ENCODE peak calls at places on chromosomes 16 and 17, in seven cellular contexts. I is hepatocyte, T is PC-9, F is GM23248, K is SK-N-SH, Y is MM.1S, S is OCI-LY7. B is an unnamed sample. For H3K9me2, H3K4me1 and H3K9me3, the result is how much of the 10 kb centered on the place peaks cover.

GRCh38 chr17:561118-561517 is 153.5 kb downstream of the VPS53 start:
- DNase-seq in T (no peak), K (no peak), S (no peak), Y (no peak), F (peak), I (no peak), B (no peak)

GRCh38 chr17:80443916-80444708 is 29.1 kb downstream of the ENDOV start:
- DNase-seq in Y (no peak), I (no peak), K (peak), T (no peak), F (no peak), S (no peak), B (no peak)

GRCh38 chr16:2774161-2774891 is 2.8 kb downstream of the ELOB start:
- DNase-seq in T (no peak), I (no peak), F (no peak), K (no peak), Y (no peak), S (no peak), B (no peak)

GRCh38 chr17:7561028-7561575 is 617 bp upstream of the SENP3 start:
- DNase-seq in Y (peak), S (peak), K (peak), I (peak), T (peak), F (peak), B (peak)

GRCh38 chr17:43125967-43126910 is 1.1 kb upstream of the BRCA1 start:
- DNase-seq in K (peak), Y (peak), S (no peak), I (no peak), F (no peak), T (no peak), B (no peak)

GRCh38 chr17:73192219-73192893 is 499 bp upstream of the COG1 start:
- DNase-seq in K (peak), S (peak), T (peak), Y (peak), I (peak), F (peak), B (peak)

GRCh38 chr17:73279704-73280103 is 18.0 kb upstream of the CPSF4L start:
- DNase-seq in I (no peak), T (no peak), K (no peak), S (no peak), F (no peak), Y (no peak), B (no peak)

GRCh38 chr17:7034955-7035590 is 742 bp upstream of the SLC16A13 start:
- DNase-seq in S (peak), T (no peak), K (no peak), F (no peak), I (no peak), Y (peak), B (peak)

GRCh38 chr16:1788095-1788707 is 5.3 kb downstream of the IGFALS start:
- DNase-seq in Y (no peak), S (no peak), I (no peak), K (no peak), T (no peak), F (no peak), B (no peak)

GRCh38 chr17:50667259-50668024 is 32.8 kb downstream of the ABCC3 start:
- DNase-seq in Y (no peak), F (no peak), I (no peak), S (no peak), T (no peak), K (no peak), B (no peak)

GRCh38 chr16:24085665-24086064 is 170.5 kb upstream of the CACNG3 start:
- DNase-seq in Y (no peak), S (no peak), K (no peak), F (no peak), T (no peak), I (no peak), B (no peak)

GRCh38 chr17:54220829-54221228 is 398.1 kb downstream of the KIF2B start:
- DNase-seq in F (no peak), I (no peak), T (no peak), K (no peak), Y (no peak), S (no peak), B (no peak)

GRCh38 chr17:42337442-42337841 is 49.1 kb downstream of the STAT5A start:
- DNase-seq in S (no peak), Y (no peak), K (no peak), T (no peak), I (no peak), F (peak), B (peak)

GRCh38 chr16:51937771-51938170 is 609.2 kb downstream of the TOX3 start:
- DNase-seq in K (no peak), F (no peak), I (no peak), T (no peak), Y (no peak), S (no peak), B (no peak)

GRCh38 chr17:3712811-3713463 is 10.8 kb upstream of the HASPIN start:
- DNase-seq in I (no peak), F (no peak), K (no peak), T (no peak), S (no peak), Y (no peak), B (no peak)

GRCh38 chr16:17379121-17379571 is 91.6 kb downstream of the XYLT1 start:
- DNase-seq in S (no peak), K (peak), I (peak), Y (no peak), F (peak), T (no peak), B (no peak)

GRCh38 chr16:62105244-62105643 is 69.0 kb upstream of the CDH8 start:
- DNase-seq in Y (no peak), T (no peak), I (no peak), K (no peak), F (no peak), S (no peak), B (no peak)

GRCh38 chr16:53542283-53542682 is 39.3 kb upstream of the AKTIP start:
- DNase-seq in T (no peak), F (no peak), S (no peak), I (no peak), K (no peak), Y (no peak), B (no peak)

GRCh38 chr16:81061307-81061640 is 15.8 kb downstream of the C16orf46 start:
- DNase-seq in I (no peak), S (no peak), Y (no peak), K (no peak), T (no peak), F (no peak), B (no peak)

GRCh38 chr17:43713494-43714162 is 45.0 kb downstream of the SOST start:
- DNase-seq in S (no peak), Y (peak), T (peak), F (peak), I (peak), K (peak), B (no peak)

GRCh38 chr17:27038676-27039075 is 255.2 kb upstream of the WSB1 start:
- DNase-seq in Y (no peak), K (peak), S (peak), T (no peak), F (no peak), I (no peak), B (peak)

GRCh38 chr16:88804552-88805339 is 1.2 kb downstream of the CDT1 start:
- DNase-seq in Y (peak), S (peak), F (peak), K (peak), T (peak), I (peak), B (peak)

GRCh38 chr16:77782694-77783093 is 5.7 kb upstream of the VAT1L start:
- DNase-seq in S (peak), K (peak), T (no peak), F (peak), I (no peak), Y (no peak), B (peak)

GRCh38 chr17:57104461-57105175 is 19.6 kb downstream of the AKAP1 start:
- DNase-seq in I (no peak), F (peak), Y (no peak), S (no peak), K (no peak), T (no peak), B (no peak)

GRCh38 chr16:60107467-60107866 is 1373.4 kb upstream of the GOT2 start:
- DNase-seq in K (no peak), S (no peak), F (no peak), I (no peak), Y (no peak), T (no peak), B (no peak)

GRCh38 chr17:8413938-8414337 is 16.3 kb upstream of the RNF222 start:
- DNase-seq in I (no peak), F (no peak), Y (no peak), S (no peak), K (no peak), T (no peak), B (no peak)

GRCh38 chr17:46039592-46040186 is 40.6 kb downstream of the STH start:
- DNase-seq in K (no peak), T (no peak), I (no peak), Y (no peak), S (no peak), F (no peak), B (no peak)

GRCh38 chr17:41580651-41581365 is 5.9 kb downstream of the KRT14 start:
- DNase-seq in S (no peak), I (no peak), F (peak), T (peak), K (no peak), Y (no peak), B (no peak)

GRCh38 chr16:34078697-34079096 is 619.3 kb downstream of the TP53TG3F start:
- DNase-seq in K (no peak), S (no peak), Y (no peak), I (no peak), T (no peak), F (no peak), B (no peak)

GRCh38 chr17:59223813-59224212 is 3.5 kb downstream of the GDPD1 start:
- DNase-seq in S (no peak), Y (no peak), T (no peak), I (no peak), F (no peak), K (no peak), B (no peak)

GRCh38 chr17:72632026-72632684 is 460.3 kb downstream of the SLC39A11 start:
- DNase-seq in I (peak), S (no peak), Y (no peak), K (no peak), F (no peak), T (no peak), B (no peak)

GRCh38 chr17:77844681-77845080 is 113.8 kb upstream of the TNRC6C start:
- DNase-seq in T (no peak), S (no peak), K (no peak), F (no peak), Y (no peak), I (no peak), B (no peak)

GRCh38 chr17:3865166-3865565 is 19.1 kb upstream of the NCBP3 start:
- DNase-seq in K (no peak), T (no peak), I (no peak), Y (no peak), S (no peak), F (peak), B (no peak)

GRCh38 chr16:58124601-58124915 is 4.6 kb downstream of the CFAP20 start:
- DNase-seq in F (peak), I (no peak), K (no peak), S (no peak), Y (no peak), T (peak), B (no peak)

GRCh38 chr16:26762596-26762995 is 304.1 kb upstream of the C16orf82 start:
- DNase-seq in K (no peak), F (no peak), T (no peak), I (no peak), S (no peak), Y (no peak), B (no peak)
- H3K9me2 ChIP-seq in K (under half), F (under half), T (under half), I (under half), S (under half), Y (under half), B (under half)

DNA sequence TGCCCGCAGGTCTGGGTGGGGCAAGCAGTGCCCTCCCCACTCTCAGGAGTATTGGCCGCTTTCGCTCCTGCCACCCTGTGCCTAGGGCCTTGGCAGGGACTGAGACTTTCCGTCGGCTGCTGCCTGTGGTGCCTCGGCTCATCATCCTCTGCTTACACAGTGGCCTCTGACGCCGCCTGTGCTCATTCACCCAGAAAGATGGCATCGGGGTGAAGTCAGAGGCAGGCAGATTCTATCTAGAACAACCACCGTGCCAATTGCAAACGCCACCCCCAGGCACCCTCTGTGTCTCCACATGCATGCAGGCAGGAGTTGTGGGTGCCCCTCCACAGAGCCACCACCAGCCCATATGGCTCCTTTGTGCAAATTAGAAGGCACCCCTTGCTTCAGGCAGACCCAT is 154.2 kb upstream of the GSE1 start:
- DNase-seq in K (peak), T (no peak), Y (no peak), F (no peak), S (no peak), I (no peak), B (no peak)
- H3K4me1 ChIP-seq in K (under half), T (under half), Y (under half), F (under half), S (under half), I (half or more), B (under half)

GRCh38 chr16:50887500-50887899 is 145.6 kb downstream of the CYLD start:
- DNase-seq in F (no peak), S (no peak), T (no peak), K (no peak), I (no peak), Y (no peak), B (no peak)
- H3K9me3 ChIP-seq in F (under half), S (under half), T (under half), K (under half), I (under half), Y (under half), B (under half)

GRCh38 chr16:28874406-28874805 is 3.9 kb upstream of the ATP2A1 start:
- DNase-seq in T (no peak), I (no peak), S (no peak), Y (no peak), F (no peak), K (no peak), B (no peak)

GRCh38 chr16:28875134-28876015 is 2.9 kb upstream of the ATP2A1 start:
- DNase-seq in I (no peak), S (no peak), F (no peak), T (no peak), K (no peak), Y (no peak), B (no peak)

GRCh38 chr16:28876016-28876659 is 2.1 kb upstream of the ATP2A1 start:
- DNase-seq in T (no peak), Y (no peak), I (no peak), K (no peak), S (no peak), F (no peak), B (no peak)

GRCh38 chr16:28872952-28873351 is 5.3 kb upstream of the ATP2A1 start:
- DNase-seq in F (no peak), I (no peak), K (no peak), Y (no peak), T (no peak), S (no peak), B (no peak)

GRCh38 chr16:28873543-28874201 is 4.6 kb upstream of the ATP2A1 start:
- DNase-seq in T (peak), S (peak), K (peak), F (peak), I (no peak), Y (peak), B (peak)
- H3K9me2 ChIP-seq in T (under half), S (under half), K (under half), F (under half), I (under half), Y (under half), B (under half)

DNA sequence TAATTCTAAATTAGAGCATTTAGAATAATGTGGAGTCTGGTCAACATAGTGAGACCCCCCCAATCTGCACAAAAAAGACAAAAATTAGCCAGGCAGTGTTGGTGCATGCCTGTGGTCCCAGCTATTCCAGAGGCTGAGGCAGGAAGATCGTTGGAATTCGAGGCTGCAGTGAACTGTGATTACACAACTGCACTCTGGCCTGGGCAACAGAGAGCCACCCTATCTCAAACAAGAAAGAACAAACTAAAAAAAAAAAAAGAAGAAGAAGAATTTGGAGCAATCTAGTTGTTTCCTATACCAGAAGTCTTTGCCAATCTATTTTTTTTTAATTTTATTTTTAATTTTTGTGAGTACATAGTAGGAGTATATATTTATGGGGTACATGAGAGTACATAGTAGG is 6.0 kb downstream of the CETP start:
- DNase-seq in T (no peak), S (no peak), F (peak), K (no peak), I (no peak), Y (no peak), B (no peak)
- H3K4me1 ChIP-seq in T (under half), S (under half), F (under half), K (under half), I (under half), Y (under half), B (under half)

DNA sequence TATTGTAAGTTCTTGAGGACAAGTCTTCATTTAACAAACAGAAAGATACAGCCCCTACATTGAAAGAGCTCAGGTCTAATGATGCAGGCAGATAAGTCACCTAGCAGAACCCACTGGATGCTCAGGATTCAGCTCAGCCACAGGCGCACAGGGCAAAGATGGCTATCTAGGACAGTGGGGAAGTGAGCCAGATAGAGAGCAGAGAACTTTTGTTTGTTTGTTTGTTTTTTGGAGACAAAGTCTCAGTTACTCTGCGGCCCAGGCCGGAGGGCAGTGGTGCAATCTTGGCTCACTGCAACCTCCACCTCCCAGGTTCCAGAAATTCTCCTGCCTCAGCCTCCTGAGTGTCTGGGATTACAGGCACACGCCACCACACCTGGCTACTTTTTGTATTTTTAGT is 20.4 kb downstream of the METTL2A start:
- DNase-seq in T (no peak), K (no peak), S (no peak), I (no peak), F (no peak), Y (no peak), B (peak)
- H3K9me3 ChIP-seq in T (under half), K (under half), S (under half), I (under half), F (under half), Y (under half), B (under half)